ENCODE peak calls at places on chromosomes 1 and 21, in five cellular contexts. One of them, this sample, is unnamed.
A peak's percentile ranks its signal among the peaks of the same experiment; 100 is the strongest.

GRCh38 chr21:33078907-33079582 is 9.1 kb downstream of the OLIG1 start:
- DNase-seq in fibroblast of mammary gland: peak; percentile 71
- DNase-seq in effector memory CD8-positive, alpha-beta T cell: peak; percentile 24
- DNase-seq in head of caudate nucleus: peak; percentile 83
- DNase-seq in stimulated activated CD4-positive, alpha-beta T cell treated with anti-CD3 and anti-CD28 coated beads, TNF-alpha, amount 100 ng/mL, for 1 hour: no peak
- DNase-seq in this sample: peak; percentile 58

GRCh38 chr1:183417691-183418491 is at the start of gene NMNAT2:
- DNase-seq in effector memory CD8-positive, alpha-beta T cell: no peak
- DNase-seq in head of caudate nucleus: peak; percentile 69
- DNase-seq in stimulated activated CD4-positive, alpha-beta T cell treated with anti-CD3 and anti-CD28 coated beads, TNF-alpha, amount 100 ng/mL, for 1 hour: no peak
- DNase-seq in fibroblast of mammary gland: peak; percentile 17
- DNase-seq in this sample: no peak

GRCh38 chr1:167659876-167660275 is 29.8 kb downstream of the RCSD1 start:
- DNase-seq in head of caudate nucleus: no peak
- DNase-seq in stimulated activated CD4-positive, alpha-beta T cell treated with anti-CD3 and anti-CD28 coated beads, TNF-alpha, amount 100 ng/mL, for 1 hour: no peak
- DNase-seq in effector memory CD8-positive, alpha-beta T cell: no peak
- DNase-seq in fibroblast of mammary gland: no peak
- DNase-seq in this sample: no peak

GRCh38 chr21:16913010-16913409 is 599.8 kb upstream of the CXADR start:
- DNase-seq in head of caudate nucleus: no peak
- DNase-seq in fibroblast of mammary gland: peak; percentile 8
- DNase-seq in effector memory CD8-positive, alpha-beta T cell: no peak
- DNase-seq in stimulated activated CD4-positive, alpha-beta T cell treated with anti-CD3 and anti-CD28 coated beads, TNF-alpha, amount 100 ng/mL, for 1 hour: no peak
- DNase-seq in this sample: no peak

GRCh38 chr1:204588826-204589225 is 72.6 kb downstream of the MDM4 start:
- DNase-seq in fibroblast of mammary gland: no peak
- DNase-seq in effector memory CD8-positive, alpha-beta T cell: no peak
- DNase-seq in stimulated activated CD4-positive, alpha-beta T cell treated with anti-CD3 and anti-CD28 coated beads, TNF-alpha, amount 100 ng/mL, for 1 hour: no peak
- DNase-seq in head of caudate nucleus: no peak
- DNase-seq in this sample: no peak

GRCh38 chr21:16476056-16476850 is 746.5 kb downstream of the USP25 start:
- DNase-seq in head of caudate nucleus: no peak
- DNase-seq in fibroblast of mammary gland: peak; percentile 62
- DNase-seq in effector memory CD8-positive, alpha-beta T cell: no peak
- DNase-seq in stimulated activated CD4-positive, alpha-beta T cell treated with anti-CD3 and anti-CD28 coated beads, TNF-alpha, amount 100 ng/mL, for 1 hour: no peak
- DNase-seq in this sample: no peak

GRCh38 chr1:196660912-196661311 is 9.1 kb downstream of the CFH start:
- DNase-seq in fibroblast of mammary gland: peak; percentile 41
- DNase-seq in stimulated activated CD4-positive, alpha-beta T cell treated with anti-CD3 and anti-CD28 coated beads, TNF-alpha, amount 100 ng/mL, for 1 hour: no peak
- DNase-seq in head of caudate nucleus: no peak
- DNase-seq in effector memory CD8-positive, alpha-beta T cell: no peak
- DNase-seq in this sample: peak; percentile 3

GRCh38 chr1:7862211-7863060 is 9.6 kb upstream of the UTS2 start:
- DNase-seq in effector memory CD8-positive, alpha-beta T cell: no peak
- DNase-seq in fibroblast of mammary gland: no peak
- DNase-seq in head of caudate nucleus: no peak
- DNase-seq in stimulated activated CD4-positive, alpha-beta T cell treated with anti-CD3 and anti-CD28 coated beads, TNF-alpha, amount 100 ng/mL, for 1 hour: no peak
- DNase-seq in this sample: no peak

GRCh38 chr1:179228783-179229213 is 679 bp downstream of the ABL2 start:
- DNase-seq in stimulated activated CD4-positive, alpha-beta T cell treated with anti-CD3 and anti-CD28 coated beads, TNF-alpha, amount 100 ng/mL, for 1 hour: no peak
- DNase-seq in effector memory CD8-positive, alpha-beta T cell: no peak
- DNase-seq in fibroblast of mammary gland: peak; percentile 31
- DNase-seq in head of caudate nucleus: peak; percentile 59
- DNase-seq in this sample: peak; percentile 9

GRCh38 chr1:151062738-151063371 is 2.7 kb downstream of the MLLT11 start:
- DNase-seq in fibroblast of mammary gland: peak; percentile 92
- DNase-seq in head of caudate nucleus: no peak
- DNase-seq in stimulated activated CD4-positive, alpha-beta T cell treated with anti-CD3 and anti-CD28 coated beads, TNF-alpha, amount 100 ng/mL, for 1 hour: no peak
- DNase-seq in effector memory CD8-positive, alpha-beta T cell: no peak
- DNase-seq in this sample: no peak

GRCh38 chr21:20882462-20883415 is 115.5 kb upstream of the NCAM2 start:
- DNase-seq in fibroblast of mammary gland: peak; percentile 51
- DNase-seq in head of caudate nucleus: peak; percentile 35
- DNase-seq in stimulated activated CD4-positive, alpha-beta T cell treated with anti-CD3 and anti-CD28 coated beads, TNF-alpha, amount 100 ng/mL, for 1 hour: no peak
- DNase-seq in effector memory CD8-positive, alpha-beta T cell: no peak
- DNase-seq in this sample: no peak

GRCh38 chr1:239976130-239976968 is 115.3 kb upstream of the FMN2 start:
- DNase-seq in effector memory CD8-positive, alpha-beta T cell: peak; percentile 7
- DNase-seq in stimulated activated CD4-positive, alpha-beta T cell treated with anti-CD3 and anti-CD28 coated beads, TNF-alpha, amount 100 ng/mL, for 1 hour: no peak
- DNase-seq in fibroblast of mammary gland: peak; percentile 67
- DNase-seq in head of caudate nucleus: peak; percentile 51
- DNase-seq in this sample: peak; percentile 27

GRCh38 chr1:235156745-235157144 is 4.3 kb downstream of the RBM34 start:
- DNase-seq in fibroblast of mammary gland: no peak
- DNase-seq in head of caudate nucleus: no peak
- DNase-seq in effector memory CD8-positive, alpha-beta T cell: no peak
- DNase-seq in stimulated activated CD4-positive, alpha-beta T cell treated with anti-CD3 and anti-CD28 coated beads, TNF-alpha, amount 100 ng/mL, for 1 hour: no peak
- DNase-seq in this sample: no peak

GRCh38 chr21:41754481-41754891 is 12.4 kb downstream of the RIPK4 start:
- DNase-seq in effector memory CD8-positive, alpha-beta T cell: no peak
- DNase-seq in stimulated activated CD4-positive, alpha-beta T cell treated with anti-CD3 and anti-CD28 coated beads, TNF-alpha, amount 100 ng/mL, for 1 hour: no peak
- DNase-seq in fibroblast of mammary gland: no peak
- DNase-seq in head of caudate nucleus: no peak
- DNase-seq in this sample: no peak

GRCh38 chr1:149843302-149844041 is 55.9 kb upstream of the BOLA1 start:
- DNase-seq in effector memory CD8-positive, alpha-beta T cell: no peak
- DNase-seq in head of caudate nucleus: no peak
- DNase-seq in fibroblast of mammary gland: no peak
- DNase-seq in stimulated activated CD4-positive, alpha-beta T cell treated with anti-CD3 and anti-CD28 coated beads, TNF-alpha, amount 100 ng/mL, for 1 hour: no peak
- DNase-seq in this sample: no peak

GRCh38 chr1:14113841-14114567 is 414.0 kb downstream of the PRDM2 start:
- DNase-seq in effector memory CD8-positive, alpha-beta T cell: no peak
- DNase-seq in head of caudate nucleus: peak; percentile 79
- DNase-seq in stimulated activated CD4-positive, alpha-beta T cell treated with anti-CD3 and anti-CD28 coated beads, TNF-alpha, amount 100 ng/mL, for 1 hour: no peak
- DNase-seq in fibroblast of mammary gland: peak; percentile 63
- DNase-seq in this sample: no peak

GRCh38 chr1:203424861-203425667 is 50.5 kb upstream of the PRELP start:
- DNase-seq in fibroblast of mammary gland: no peak
- DNase-seq in head of caudate nucleus: no peak
- DNase-seq in stimulated activated CD4-positive, alpha-beta T cell treated with anti-CD3 and anti-CD28 coated beads, TNF-alpha, amount 100 ng/mL, for 1 hour: no peak
- DNase-seq in effector memory CD8-positive, alpha-beta T cell: no peak
- DNase-seq in this sample: no peak

GRCh38 chr1:54001620-54002019 is 16.4 kb downstream of the LDLRAD1 start:
- DNase-seq in head of caudate nucleus: no peak
- DNase-seq in fibroblast of mammary gland: no peak
- DNase-seq in stimulated activated CD4-positive, alpha-beta T cell treated with anti-CD3 and anti-CD28 coated beads, TNF-alpha, amount 100 ng/mL, for 1 hour: no peak
- DNase-seq in effector memory CD8-positive, alpha-beta T cell: no peak
- DNase-seq in this sample: no peak

GRCh38 chr1:46181343-46182260 is 5.3 kb upstream of the P3R3URF start:
- DNase-seq in effector memory CD8-positive, alpha-beta T cell: no peak
- DNase-seq in head of caudate nucleus: no peak
- DNase-seq in stimulated activated CD4-positive, alpha-beta T cell treated with anti-CD3 and anti-CD28 coated beads, TNF-alpha, amount 100 ng/mL, for 1 hour: no peak
- DNase-seq in fibroblast of mammary gland: peak; percentile 57
- DNase-seq in this sample: no peak

GRCh38 chr1:12053752-12054548 is 9.2 kb upstream of the TNFRSF8 start:
- DNase-seq in stimulated activated CD4-positive, alpha-beta T cell treated with anti-CD3 and anti-CD28 coated beads, TNF-alpha, amount 100 ng/mL, for 1 hour: no peak
- DNase-seq in effector memory CD8-positive, alpha-beta T cell: no peak
- DNase-seq in fibroblast of mammary gland: no peak
- DNase-seq in head of caudate nucleus: no peak
- DNase-seq in this sample: no peak

GRCh38 chr1:108041360-108042143 is 76.6 kb upstream of the VAV3 start:
- DNase-seq in fibroblast of mammary gland: no peak
- DNase-seq in effector memory CD8-positive, alpha-beta T cell: peak; percentile 4
- DNase-seq in stimulated activated CD4-positive, alpha-beta T cell treated with anti-CD3 and anti-CD28 coated beads, TNF-alpha, amount 100 ng/mL, for 1 hour: no peak
- DNase-seq in head of caudate nucleus: no peak
- DNase-seq in this sample: peak; percentile 59

GRCh38 chr1:109246141-109246551 is 3.2 kb upstream of the CELSR2 start:
- DNase-seq in stimulated activated CD4-positive, alpha-beta T cell treated with anti-CD3 and anti-CD28 coated beads, TNF-alpha, amount 100 ng/mL, for 1 hour: no peak
- DNase-seq in fibroblast of mammary gland: no peak
- DNase-seq in head of caudate nucleus: no peak
- DNase-seq in effector memory CD8-positive, alpha-beta T cell: no peak
- DNase-seq in this sample: no peak

GRCh38 chr1:243946946-243947345 is 96.9 kb upstream of the AKT3 start:
- DNase-seq in stimulated activated CD4-positive, alpha-beta T cell treated with anti-CD3 and anti-CD28 coated beads, TNF-alpha, amount 100 ng/mL, for 1 hour: peak; percentile 12
- DNase-seq in head of caudate nucleus: peak; percentile 37
- DNase-seq in effector memory CD8-positive, alpha-beta T cell: peak; percentile 16
- DNase-seq in fibroblast of mammary gland: peak; percentile 41
- DNase-seq in this sample: peak; percentile 11

This sample was measured in immature natural killer cell.